ENCODE peak calls at places on chromosomes 13 and 19, in seven cellular contexts. Z is fibroblast of mammary gland; R is activated T-helper 1 cell treated with anti-CD3 and anti-CD28 coated beads, Interleukin-2, amount 50 U/mL, for 16 hours; Q is neural crest cell; C is glutamatergic neuron; D is HT-29; O is nephron progenitor cell. T is an unnamed sample.

GRCh38 chr19:52778811-52779210 is 7.8 kb downstream of the ZNF600 start:
- DNase-seq in Q (no peak), R (no peak), O (no peak), D (no peak), Z (no peak), C (no peak), T (no peak)

GRCh38 chr13:109345433-109345941 is 440.9 kb downstream of the IRS2 start:
- DNase-seq in Q (no peak), R (no peak), D (no peak), C (no peak), Z (peak; percentile 61), O (no peak), T (peak; percentile 86)

GRCh38 chr19:6788896-6789295 is 16.4 kb downstream of the VAV1 start:
- DNase-seq in D (no peak), C (no peak), Q (no peak), R (no peak), O (no peak), Z (no peak), T (no peak)

GRCh38 chr13:106493569-106493968 is 41.9 kb downstream of the EFNB2 start:
- DNase-seq in R (no peak), D (no peak), Z (no peak), C (no peak), Q (no peak), O (no peak), T (no peak)

GRCh38 chr13:75481176-75482069 is 546 bp downstream of the TBC1D4 start:
- DNase-seq in C (peak; percentile 60), Q (peak; percentile 39), D (peak; percentile 71), Z (no peak), O (peak; percentile 66), R (no peak), T (peak; percentile 66)

GRCh38 chr19:14434157-14434501 is 1.0 kb downstream of the PKN1 start:
- DNase-seq in Z (no peak), R (no peak), O (no peak), C (no peak), D (peak; percentile 47), Q (no peak), T (no peak)

GRCh38 chr19:50214699-50215543 is 11.5 kb downstream of the MYH14 start:
- DNase-seq in D (peak; percentile 100), Q (no peak), R (no peak), Z (no peak), C (no peak), O (peak; percentile 28), T (no peak)

GRCh38 chr13:20702945-20703784 is at the start of gene IL17D:
- DNase-seq in D (peak; percentile 44), Q (peak; percentile 33), O (peak; percentile 56), Z (no peak), R (no peak), C (peak; percentile 56), T (peak; percentile 52)

T was measured in BE2C.